ENCODE peak calls at places on chromosomes 5 and 9, in eight cellular contexts. Y is GOT3; K is AG09309; T is SIG-M5; S is CD8-positive, alpha-beta memory T cell; D is activated T-cell treated with anti-CD3 and anti-CD28 coated beads, Interleukin-2, amount 50 U/mL, for 72 hours; Z is left cardiac atrium; Q is activated gamma-delta T cell treated with anti-CD3 and anti-CD28 coated beads, Interleukin-2, amount 50 U/mL, for 16 hours. I is an unnamed sample.

GRCh38 chr9:123933401-123933800 is 3.5 kb upstream of the DENND1A start:
- DNase-seq in Y (no peak), K (no peak), T (no peak), S (no peak), D (no peak), Z (no peak), Q (no peak), I (peak; percentile 63)

GRCh38 chr5:150598046-150598445 is 42.4 kb upstream of the SYNPO start:
- DNase-seq in Y (no peak), K (no peak), T (no peak), S (no peak), D (no peak), Z (peak; percentile 13), Q (no peak), I (no peak)

GRCh38 chr5:136308396-136308795 is 56.9 kb downstream of the TRPC7 start:
- DNase-seq in Y (no peak), K (no peak), T (no peak), S (no peak), D (no peak), Z (no peak), Q (no peak), I (no peak)

GRCh38 chr5:5678909-5679308 is 256.4 kb downstream of the ICE1 start:
- DNase-seq in Y (no peak), K (no peak), T (no peak), S (no peak), D (no peak), Z (peak; percentile 39), Q (no peak), I (no peak)

GRCh38 chr5:101018299-101018698 is 115.2 kb upstream of the ST8SIA4 start:
- DNase-seq in Y (no peak), K (no peak), T (no peak), S (no peak), D (no peak), Z (no peak), Q (no peak), I (no peak)

GRCh38 chr5:64773533-64773932 is 4.8 kb downstream of the CWC27 start:
- DNase-seq in Y (no peak), K (no peak), T (peak; percentile 50), S (no peak), D (no peak), Z (no peak), Q (no peak), I (no peak)

GRCh38 chr9:35490155-35490909 is 421 bp downstream of the RUSC2 start:
- DNase-seq in Y (no peak), K (no peak), T (no peak), S (no peak), D (peak; percentile 8), Z (peak; percentile 39), Q (no peak), I (peak; percentile 9)

GRCh38 chr9:91711755-91712591 is 238.1 kb downstream of the ROR2 start:
- DNase-seq in Y (no peak), K (no peak), T (peak; percentile 15), S (peak; percentile 38), D (peak; percentile 86), Z (no peak), Q (peak; percentile 37), I (peak; percentile 14)

GRCh38 chr5:80894083-80894482 is 66.1 kb upstream of the RASGRF2 start:
- DNase-seq in Y (no peak), K (no peak), T (no peak), S (no peak), D (no peak), Z (no peak), Q (no peak), I (no peak)

GRCh38 chr5:137185193-137185592 is 313.9 kb downstream of the SPOCK1 start:
- DNase-seq in Y (no peak), K (no peak), T (no peak), S (no peak), D (no peak), Z (no peak), Q (no peak), I (no peak)

GRCh38 chr5:132677191-132677590 is 3.4 kb downstream of the IL4 start:
- DNase-seq in Y (peak; percentile 46), K (peak; percentile 53), T (no peak), S (no peak), D (no peak), Z (no peak), Q (no peak), I (peak; percentile 91)

GRCh38 chr5:52132053-52132452 is 655.7 kb upstream of the ITGA1 start:
- DNase-seq in Y (no peak), K (no peak), T (no peak), S (no peak), D (no peak), Z (no peak), Q (no peak), I (no peak)

GRCh38 chr5:55021465-55021864 is 2.6 kb upstream of the GZMK start:
- DNase-seq in Y (no peak), K (no peak), T (no peak), S (no peak), D (no peak), Z (no peak), Q (no peak), I (peak; percentile 57)

GRCh38 chr5:19270153-19270552 is 717.8 kb downstream of the CDH18 start:
- DNase-seq in Y (no peak), K (no peak), T (no peak), S (no peak), D (no peak), Z (no peak), Q (no peak), I (no peak)

GRCh38 chr9:87382902-87383301 is 114.8 kb upstream of the DAPK1 start:
- DNase-seq in Y (no peak), K (peak; percentile 74), T (no peak), S (no peak), D (no peak), Z (no peak), Q (no peak), I (peak; percentile 94)

GRCh38 chr9:76451234-76451633 is 7.7 kb upstream of the GCNT1 start:
- DNase-seq in Y (no peak), K (peak; percentile 48), T (no peak), S (no peak), D (no peak), Z (no peak), Q (no peak), I (peak; percentile 92)

GRCh38 chr5:54148062-54148461 is 162.3 kb downstream of the ARL15 start:
- DNase-seq in Y (no peak), K (peak; percentile 13), T (no peak), S (no peak), D (no peak), Z (no peak), Q (no peak), I (peak; percentile 18)

GRCh38 chr9:122463828-122464632 is 13.7 kb downstream of the OR1J1 start:
- DNase-seq in Y (no peak), K (no peak), T (no peak), S (no peak), D (peak; percentile 35), Z (no peak), Q (no peak), I (peak; percentile 19)

GRCh38 chr9:126117631-126118030 is 209.0 kb upstream of the MVB12B start:
- DNase-seq in Y (no peak), K (no peak), T (no peak), S (no peak), D (no peak), Z (no peak), Q (no peak), I (no peak)

GRCh38 chr9:131474711-131475110 is 28.0 kb upstream of the POMT1 start:
- DNase-seq in Y (no peak), K (no peak), T (no peak), S (no peak), D (no peak), Z (no peak), Q (no peak), I (no peak)

GRCh38 chr5:173642191-173642816 is 25.9 kb upstream of the BOD1 start:
- DNase-seq in Y (no peak), K (no peak), T (no peak), S (no peak), D (no peak), Z (no peak), Q (no peak), I (no peak)

GRCh38 chr9:108534741-108535140 is 321.0 kb downstream of the ACTL7B start:
- DNase-seq in Y (no peak), K (peak; percentile 65), T (no peak), S (no peak), D (no peak), Z (no peak), Q (no peak), I (peak; percentile 83)

GRCh38 chr9:21070171-21070571 is 7.6 kb downstream of the IFNB1 start:
- DNase-seq in Y (no peak), K (peak; percentile 85), T (no peak), S (no peak), D (no peak), Z (peak; percentile 53), Q (no peak), I (peak; percentile 97)

GRCh38 chr5:111738118-111738517 is 18.9 kb downstream of the NREP start:
- DNase-seq in Y (no peak), K (no peak), T (no peak), S (no peak), D (no peak), Z (no peak), Q (no peak), I (no peak)

GRCh38 chr9:76654051-76654461 is 110.2 kb upstream of the PCA3 start:
- DNase-seq in Y (no peak), K (no peak), T (no peak), S (no peak), D (no peak), Z (no peak), Q (no peak), I (peak; percentile 50)

GRCh38 chr5:14156611-14157493 is 13.7 kb downstream of the TRIO start:
- DNase-seq in Y (peak; percentile 12), K (peak; percentile 90), T (no peak), S (no peak), D (no peak), Z (no peak), Q (no peak), I (peak; percentile 99)

GRCh38 chr5:389891-390290 is 53.1 kb upstream of the EXOC3 start:
- DNase-seq in Y (no peak), K (no peak), T (no peak), S (no peak), D (no peak), Z (no peak), Q (no peak), I (no peak)

GRCh38 chr5:68368686-68369359 is 153.3 kb downstream of the PIK3R1 start:
- DNase-seq in Y (no peak), K (no peak), T (no peak), S (no peak), D (peak; percentile 8), Z (no peak), Q (no peak), I (peak; percentile 40)

GRCh38 chr5:127988149-127988755 is 95.3 kb upstream of the SLC12A2 start:
- DNase-seq in Y (no peak), K (peak; percentile 23), T (no peak), S (no peak), D (no peak), Z (no peak), Q (no peak), I (peak; percentile 96)

GRCh38 chr5:12214631-12215030 is 310.4 kb upstream of the CTNND2 start:
- DNase-seq in Y (no peak), K (no peak), T (no peak), S (no peak), D (no peak), Z (no peak), Q (no peak), I (no peak)

GRCh38 chr5:94021246-94021645 is 279.8 kb upstream of the POU5F2 start:
- DNase-seq in Y (no peak), K (peak; percentile 13), T (no peak), S (no peak), D (no peak), Z (no peak), Q (no peak), I (peak; percentile 76)

GRCh38 chr5:178320281-178320855 is 87.8 kb upstream of the PHYKPL start:
- DNase-seq in Y (no peak), K (no peak), T (no peak), S (no peak), D (no peak), Z (no peak), Q (no peak), I (no peak)

GRCh38 chr5:40378431-40379175 is 301.1 kb upstream of the PTGER4 start:
- DNase-seq in Y (no peak), K (no peak), T (peak; percentile 69), S (peak; percentile 40), D (no peak), Z (no peak), Q (no peak), I (no peak)

GRCh38 chr9:134215709-134216448 is 51.5 kb upstream of the RNU6ATAC start:
- DNase-seq in Y (no peak), K (no peak), T (no peak), S (no peak), D (no peak), Z (peak; percentile 28), Q (no peak), I (peak; percentile 15)